ENCODE peak calls at places on chromosomes 5 and 9, in eight cellular contexts. O is tibial nerve, T is A549, Z is heart left ventricle, C is K562, F is uterus, K is lower leg skin, U is HepG2. J is an unnamed sample.

GRCh38 chr9:75198436-75198835 is 110.1 kb downstream of the OSTF1 start:
- DNase-seq in O (no peak), T (no peak), Z (no peak), C (peak), F (no peak), K (no peak), U (no peak), J (no peak)

GRCh38 chr9:135885100-135885853 is 22.1 kb downstream of the CAMSAP1 start:
- DNase-seq in O (no peak), T (no peak), Z (no peak), C (no peak), F (no peak), K (no peak), U (no peak), J (no peak)

GRCh38 chr9:124388275-124389048 is 26.8 kb downstream of the PSMB7 start:
- DNase-seq in O (no peak), T (no peak), Z (no peak), C (peak), F (no peak), K (no peak), U (peak), J (no peak)

GRCh38 chr9:90925581-90926257 is 124.1 kb downstream of the SYK start:
- DNase-seq in O (no peak), T (peak), Z (no peak), C (no peak), F (no peak), K (no peak), U (no peak), J (no peak)

GRCh38 chr9:18343799-18344198 is 130.2 kb upstream of the ADAMTSL1 start:
- DNase-seq in O (no peak), T (no peak), Z (no peak), C (no peak), F (no peak), K (no peak), U (no peak), J (no peak)

GRCh38 chr5:57772512-57772911 is 289.9 kb upstream of the ACTBL2 start:
- DNase-seq in O (no peak), T (no peak), Z (no peak), C (no peak), F (no peak), K (no peak), U (no peak), J (no peak)

GRCh38 chr9:14452539-14452938 is 138.6 kb upstream of the NFIB start:
- DNase-seq in O (no peak), T (no peak), Z (no peak), C (no peak), F (no peak), K (no peak), U (no peak), J (no peak)

GRCh38 chr5:67972027-67972822 is 243.3 kb upstream of the PIK3R1 start:
- DNase-seq in O (peak), T (no peak), Z (no peak), C (no peak), F (no peak), K (no peak), U (no peak), J (no peak)

GRCh38 chr5:180161420-180162303 is 47.3 kb downstream of the RASGEF1C start:
- DNase-seq in O (no peak), T (no peak), Z (no peak), C (no peak), F (no peak), K (no peak), U (peak), J (peak)

GRCh38 chr9:72363908-72364678 is 915 bp downstream of the ZFAND5 start:
- DNase-seq in O (no peak), T (peak), Z (peak), C (peak), F (peak), K (no peak), U (peak), J (peak)

GRCh38 chr9:21580636-21581353 is 98.7 kb upstream of the IFNE start:
- DNase-seq in O (no peak), T (peak), Z (no peak), C (no peak), F (no peak), K (no peak), U (no peak), J (no peak)

GRCh38 chr5:120789918-120790714 is 326.0 kb downstream of the PRR16 start:
- DNase-seq in O (no peak), T (no peak), Z (no peak), C (no peak), F (no peak), K (no peak), U (no peak), J (no peak)

GRCh38 chr9:108743901-108744371 is 111.8 kb downstream of the ACTL7B start:
- DNase-seq in O (no peak), T (peak), Z (no peak), C (no peak), F (no peak), K (no peak), U (peak), J (no peak)

GRCh38 chr9:11328326-11328725 is 715.5 kb upstream of the PTPRD start:
- DNase-seq in O (no peak), T (no peak), Z (no peak), C (no peak), F (no peak), K (no peak), U (no peak), J (no peak)

GRCh38 chr5:64612349-64612961 is 77.8 kb upstream of the SHISAL2B start:
- DNase-seq in O (peak), T (peak), Z (peak), C (peak), F (no peak), K (no peak), U (peak), J (no peak)

GRCh38 chr5:25255128-25255527 is 610.4 kb upstream of the CDH10 start:
- DNase-seq in O (no peak), T (peak), Z (no peak), C (no peak), F (no peak), K (no peak), U (no peak), J (no peak)

GRCh38 chr9:17216011-17216410 is 81.2 kb downstream of the CNTLN start:
- DNase-seq in O (no peak), T (no peak), Z (no peak), C (no peak), F (no peak), K (no peak), U (no peak), J (no peak)

GRCh38 chr9:76687861-76688374 is 76.3 kb upstream of the PCA3 start:
- DNase-seq in O (no peak), T (peak), Z (no peak), C (no peak), F (no peak), K (no peak), U (no peak), J (no peak)

GRCh38 chr9:98109052-98109451 is 10.0 kb downstream of the TRIM14 start:
- DNase-seq in O (no peak), T (no peak), Z (no peak), C (no peak), F (no peak), K (no peak), U (no peak), J (no peak)

GRCh38 chr5:180499684-180500083 is 5.5 kb downstream of the CNOT6 start:
- DNase-seq in O (no peak), T (no peak), Z (no peak), C (no peak), F (no peak), K (no peak), U (no peak), J (no peak)

GRCh38 chr5:40486437-40487270 is 193.1 kb upstream of the PTGER4 start:
- DNase-seq in O (peak), T (no peak), Z (no peak), C (no peak), F (no peak), K (peak), U (no peak), J (no peak)

GRCh38 chr5:159851053-159851452 is 65.2 kb upstream of the ADRA1B start:
- DNase-seq in O (no peak), T (no peak), Z (no peak), C (no peak), F (no peak), K (no peak), U (no peak), J (no peak)

GRCh38 chr9:20658677-20659473 is 25.2 kb upstream of the FOCAD start:
- DNase-seq in O (no peak), T (peak), Z (no peak), C (no peak), F (no peak), K (no peak), U (no peak), J (no peak)

GRCh38 chr9:98575379-98576346 is 133.1 kb downstream of the GABBR2 start:
- DNase-seq in O (no peak), T (peak), Z (no peak), C (peak), F (no peak), K (no peak), U (no peak), J (no peak)

GRCh38 chr5:103428411-103428871 is 134.1 kb downstream of the NUDT12 start:
- DNase-seq in O (no peak), T (no peak), Z (peak), C (no peak), F (no peak), K (no peak), U (peak), J (no peak)

GRCh38 chr9:112322701-112323377 is 10.6 kb downstream of the PTBP3 start:
- DNase-seq in O (no peak), T (no peak), Z (no peak), C (no peak), F (no peak), K (no peak), U (no peak), J (no peak)

GRCh38 chr5:7321724-7322123 is 74.2 kb upstream of the ADCY2 start:
- DNase-seq in O (peak), T (no peak), Z (no peak), C (no peak), F (no peak), K (peak), U (no peak), J (no peak)

GRCh38 chr9:114177423-114178064 is 22.2 kb downstream of the COL27A1 start:
- DNase-seq in O (no peak), T (no peak), Z (no peak), C (no peak), F (no peak), K (no peak), U (no peak), J (no peak)

GRCh38 chr9:114174557-114174875 is 19.2 kb downstream of the COL27A1 start:
- DNase-seq in O (no peak), T (no peak), Z (no peak), C (no peak), F (no peak), K (no peak), U (no peak), J (no peak)

GRCh38 chr9:114172981-114173833 is 17.9 kb downstream of the COL27A1 start:
- DNase-seq in O (no peak), T (no peak), Z (no peak), C (no peak), F (peak), K (no peak), U (peak), J (peak)

GRCh38 chr9:114176601-114177295 is 21.4 kb downstream of the COL27A1 start:
- DNase-seq in O (no peak), T (no peak), Z (no peak), C (no peak), F (no peak), K (no peak), U (no peak), J (no peak)

DNA sequence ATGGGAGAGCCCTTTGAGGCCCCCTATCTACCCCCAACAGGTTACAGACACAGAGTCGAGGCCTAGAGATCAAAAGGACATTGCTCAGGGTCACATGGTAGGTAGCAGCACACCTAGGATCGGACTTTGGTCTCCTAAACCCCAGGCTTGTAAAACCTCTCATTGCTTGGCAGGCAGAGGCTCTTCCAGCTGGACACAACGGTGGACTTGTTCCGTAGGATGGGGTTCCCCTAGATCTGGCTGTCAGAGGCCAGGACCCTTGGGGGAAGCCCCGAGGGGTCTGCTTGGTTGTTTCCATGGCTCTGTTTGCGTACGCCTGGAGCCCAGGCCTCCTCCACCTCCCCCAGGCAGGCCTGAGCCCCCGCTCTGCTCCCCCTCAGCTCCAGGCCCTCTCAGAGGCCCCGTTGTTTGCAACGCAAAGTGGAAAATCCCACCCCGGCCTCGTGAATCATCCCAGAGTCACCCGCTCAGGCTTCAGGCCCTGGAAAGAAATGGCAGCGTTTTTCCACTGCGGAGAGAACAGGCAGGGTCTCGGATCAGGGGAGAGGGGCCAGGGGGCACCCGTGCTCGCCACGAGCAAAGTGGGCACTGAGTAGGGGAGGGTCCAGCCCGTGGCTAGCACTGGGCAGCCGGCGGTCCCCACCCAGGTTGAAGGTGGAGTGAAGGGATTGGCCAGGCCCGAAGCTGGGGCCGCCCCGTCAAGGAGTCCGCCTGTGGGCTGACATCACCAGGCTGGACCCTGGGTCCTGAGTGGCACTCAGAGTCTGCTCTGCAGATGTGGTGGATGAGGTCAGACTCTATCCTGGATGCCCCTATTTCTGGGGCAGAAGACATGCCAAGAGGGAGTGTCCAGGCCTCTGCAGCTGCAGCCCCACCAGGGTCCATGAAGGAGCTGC is 19.8 kb downstream of the COL27A1 start:
- DNase-seq in O (no peak), T (no peak), Z (peak), C (no peak), F (peak), K (no peak), U (peak), J (peak)
- TF ChIP-seq POLR2A in O (no peak), T (no peak), Z (no peak), C (no peak), F (no peak), K (no peak), U (peak), J (no peak)

GRCh38 chr5:1633605-1634336 is 110.0 kb upstream of the LPCAT1 start:
- DNase-seq in O (peak), T (peak), Z (peak), C (peak), F (peak), K (peak), U (peak), J (peak)
- H3K4me3 ChIP-seq in O (peak), T (peak), Z (peak), C (peak), F (peak), K (peak), U (peak), J (peak)

GRCh38 chr5:89353837-89354551 is 471.0 kb upstream of the MEF2C start:
- DNase-seq in O (no peak), T (no peak), Z (no peak), C (no peak), F (no peak), K (no peak), U (no peak), J (no peak)

GRCh38 chr5:89351975-89352374 is 469.0 kb upstream of the MEF2C start:
- DNase-seq in O (no peak), T (no peak), Z (no peak), C (no peak), F (no peak), K (no peak), U (no peak), J (no peak)

GRCh38 chr5:89350684-89351083 is 467.7 kb upstream of the MEF2C start:
- DNase-seq in O (no peak), T (no peak), Z (no peak), C (no peak), F (no peak), K (no peak), U (no peak), J (no peak)

GRCh38 chr5:89346573-89346972 is 463.6 kb upstream of the MEF2C start:
- DNase-seq in O (no peak), T (no peak), Z (no peak), C (no peak), F (no peak), K (no peak), U (no peak), J (no peak)

DNA sequence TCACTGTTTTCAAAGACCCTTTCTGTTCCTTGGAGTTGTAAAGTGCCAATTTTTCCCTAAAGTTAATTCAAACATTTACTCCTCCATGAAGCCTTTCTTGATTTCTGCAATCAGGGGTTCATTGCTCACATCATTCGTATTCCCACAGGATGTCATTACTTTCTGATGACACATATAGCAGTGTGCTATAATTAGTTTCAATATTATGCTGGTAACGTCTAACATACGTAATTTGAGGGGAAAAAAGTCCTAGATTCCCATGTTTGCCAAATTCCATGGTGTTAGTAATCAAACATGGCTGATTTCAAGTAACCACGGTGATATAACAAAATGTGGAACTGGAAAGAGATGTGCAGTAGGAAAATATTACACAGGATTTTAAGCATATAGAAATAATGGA is 468.2 kb upstream of the MEF2C start:
- DNase-seq in O (no peak), T (peak), Z (no peak), C (no peak), F (no peak), K (no peak), U (no peak), J (no peak)
- TF ChIP-seq CTCF in O (no peak), T (no peak), Z (no peak), C (no peak), F (no peak), K (no peak), U (no peak), J (no peak)

GRCh38 chr9:95048225-95049087 is 269.1 kb downstream of the FANCC start:
- DNase-seq in O (peak), T (peak), Z (peak), C (peak), F (peak), K (peak), U (peak), J (no peak)
- TF ChIP-seq POLR2A in O (peak), T (peak), Z (no peak), C (peak), F (peak), K (no peak), U (peak), J (no peak)